ENCODE peak calls at places on chromosomes 2 and 18, in four cellular contexts. Q is OCI-LY7, F is A673, M is anterior cingulate cortex. N is an unnamed sample.

GRCh38 chr18:8937112-8937641 is 165.3 kb upstream of the NDUFV2 start:
- DNase-seq in Q (no peak), F (no peak), M (no peak), N (no peak)

GRCh38 chr2:102061962-102062795 is 70.4 kb downstream of the IL1R2 start:
- DNase-seq in Q (no peak), F (no peak), M (no peak), N (peak; percentile 74)

GRCh38 chr2:72979896-72980295 is 62.6 kb downstream of the EMX1 start:
- DNase-seq in Q (peak; percentile 16), F (no peak), M (no peak), N (no peak)

GRCh38 chr2:227430644-227431043 is 41.3 kb upstream of the AGFG1 start:
- DNase-seq in Q (no peak), F (no peak), M (no peak), N (no peak)

GRCh38 chr2:106961328-106961727 is 75.4 kb upstream of the ST6GAL2 start:
- DNase-seq in Q (no peak), F (no peak), M (no peak), N (no peak)

GRCh38 chr18:5759169-5759568 is 136.2 kb downstream of the TMEM200C start:
- DNase-seq in Q (no peak), F (no peak), M (no peak), N (no peak)

GRCh38 chr2:234257859-234258561 is 207.5 kb downstream of the SPP2 start:
- DNase-seq in Q (no peak), F (peak; percentile 65), M (no peak), N (peak; percentile 99)

GRCh38 chr2:18987592-18988073 is 370.8 kb downstream of the OSR1 start:
- DNase-seq in Q (no peak), F (peak; percentile 72), M (no peak), N (peak; percentile 50)

GRCh38 chr2:178819992-178820391 is 12.8 kb upstream of the TTN start:
- DNase-seq in Q (no peak), F (peak; percentile 5), M (no peak), N (no peak)

GRCh38 chr2:88540346-88540745 is 86.9 kb downstream of the EIF2AK3 start:
- DNase-seq in Q (no peak), F (no peak), M (no peak), N (peak; percentile 74)

GRCh38 chr2:192049362-192049761 is 145.4 kb downstream of the TMEFF2 start:
- DNase-seq in Q (no peak), F (no peak), M (no peak), N (no peak)

GRCh38 chr2:110714824-110715223 is 17.5 kb upstream of the ACOXL start:
- DNase-seq in Q (no peak), F (no peak), M (no peak), N (no peak)

GRCh38 chr2:234939976-234940375 is 11.8 kb upstream of the SH3BP4 start:
- DNase-seq in Q (no peak), F (no peak), M (no peak), N (no peak)

GRCh38 chr2:140577453-140577852 is 1553.4 kb downstream of the LRP1B start:
- DNase-seq in Q (no peak), F (no peak), M (no peak), N (no peak)

GRCh38 chr2:28525481-28525880 is 29.6 kb downstream of the PLB1 start:
- DNase-seq in Q (no peak), F (no peak), M (no peak), N (no peak)

GRCh38 chr2:172999641-173000387 is 75.8 kb upstream of the MAP3K20 start:
- DNase-seq in Q (no peak), F (no peak), M (no peak), N (no peak)

GRCh38 chr18:70421471-70421870 is 132.6 kb downstream of the SOCS6 start:
- DNase-seq in Q (no peak), F (no peak), M (no peak), N (peak; percentile 48)